ENCODE peak calls at places on chromosome 17, in nine cellular contexts. P is PC-3, A is cardiac fibroblast, N is GM12865, Y is colonic mucosa, C is tibial artery, R is fibroblast of pulmonary artery, E is psoas muscle, U is gastrocnemius medialis. O is an unnamed sample.
A peak's percentile ranks its signal among the peaks of the same experiment; 100 is the strongest.

GRCh38 chr17:76384222-76384986 is at the start of gene SPHK1:
- DNase-seq in P (peak; percentile 89), A (peak; percentile 81), N (peak; percentile 89), Y (peak; percentile 80), C (peak; percentile 81), R (peak; percentile 83), E (peak; percentile 81), U (peak; percentile 23), O (no peak)

GRCh38 chr17:5557485-5557884 is 26.8 kb downstream of the NLRP1 start:
- DNase-seq in P (peak; percentile 46), A (peak; percentile 59), N (no peak), Y (no peak), C (no peak), R (peak; percentile 59), E (no peak), U (no peak), O (peak; percentile 21)

GRCh38 chr17:38735161-38735997 is 5.2 kb downstream of the CISD3 start:
- DNase-seq in P (peak; percentile 21), A (peak; percentile 46), N (peak; percentile 61), Y (peak; percentile 69), C (peak; percentile 78), R (peak; percentile 39), E (peak; percentile 84), U (no peak), O (no peak)

GRCh38 chr17:16272111-16272510 is 55.1 kb downstream of the PIGL start:
- DNase-seq in P (no peak), A (no peak), N (no peak), Y (no peak), C (no peak), R (no peak), E (no peak), U (no peak), O (no peak)

GRCh38 chr17:9291912-9292562 is 270.7 kb downstream of the NTN1 start:
- DNase-seq in P (peak; percentile 39), A (peak; percentile 33), N (peak; percentile 54), Y (peak; percentile 51), C (peak; percentile 82), R (peak; percentile 30), E (peak; percentile 54), U (peak; percentile 28), O (no peak)

GRCh38 chr17:45770632-45771472 is 13.3 kb upstream of the CRHR1 start:
- DNase-seq in P (no peak), A (no peak), N (no peak), Y (no peak), C (no peak), R (no peak), E (no peak), U (no peak), O (no peak)

GRCh38 chr17:17382060-17382449 is 78.9 kb downstream of the NT5M start:
- DNase-seq in P (no peak), A (no peak), N (no peak), Y (no peak), C (no peak), R (no peak), E (no peak), U (no peak), O (no peak)

GRCh38 chr17:48011405-48012150 is 26.0 kb downstream of the COPZ2 start:
- DNase-seq in P (peak; percentile 82), A (peak; percentile 53), N (peak; percentile 40), Y (no peak), C (no peak), R (no peak), E (peak; percentile 63), U (no peak), O (no peak)

GRCh38 chr17:33404070-33404770 is 111.1 kb upstream of the ASIC2 start:
- DNase-seq in P (no peak), A (no peak), N (no peak), Y (no peak), C (no peak), R (no peak), E (no peak), U (no peak), O (no peak)

GRCh38 chr17:17484451-17484899 is 7.7 kb downstream of the MED9 start:
- DNase-seq in P (no peak), A (peak; percentile 27), N (no peak), Y (no peak), C (no peak), R (peak; percentile 21), E (no peak), U (no peak), O (no peak)

GRCh38 chr17:8103549-8103948 is 14.8 kb downstream of the ALOXE3 start:
- DNase-seq in P (peak; percentile 49), A (peak; percentile 60), N (no peak), Y (no peak), C (no peak), R (peak; percentile 22), E (no peak), U (no peak), O (no peak)

GRCh38 chr17:68035131-68035522 is 408 bp upstream of the KPNA2 start:
- DNase-seq in P (no peak), A (no peak), N (no peak), Y (peak; percentile 95), C (peak; percentile 96), R (no peak), E (peak; percentile 96), U (peak; percentile 90), O (no peak)

GRCh38 chr17:39769974-39770587 is 32.3 kb downstream of the GRB7 start:
- DNase-seq in P (peak; percentile 96), A (peak; percentile 21), N (peak; percentile 89), Y (no peak), C (no peak), R (no peak), E (no peak), U (no peak), O (peak; percentile 11)

GRCh38 chr17:74851612-74852236 is 8.0 kb downstream of the GRIN2C start:
- DNase-seq in P (no peak), A (no peak), N (no peak), Y (no peak), C (no peak), R (no peak), E (no peak), U (no peak), O (no peak)

GRCh38 chr17:12619444-12620199 is 46.1 kb upstream of the MYOCD start:
- DNase-seq in P (no peak), A (peak; percentile 61), N (no peak), Y (no peak), C (no peak), R (no peak), E (no peak), U (no peak), O (no peak)

GRCh38 chr17:7295230-7296180 is 1.1 kb upstream of the YBX2 start:
- DNase-seq in P (peak; percentile 47), A (no peak), N (no peak), Y (peak; percentile 38), C (no peak), R (no peak), E (no peak), U (peak; percentile 50), O (no peak)

GRCh38 chr17:77606865-77607210 is 351.7 kb upstream of the TNRC6C start:
- DNase-seq in P (no peak), A (no peak), N (no peak), Y (no peak), C (no peak), R (no peak), E (no peak), U (no peak), O (no peak)

DNA sequence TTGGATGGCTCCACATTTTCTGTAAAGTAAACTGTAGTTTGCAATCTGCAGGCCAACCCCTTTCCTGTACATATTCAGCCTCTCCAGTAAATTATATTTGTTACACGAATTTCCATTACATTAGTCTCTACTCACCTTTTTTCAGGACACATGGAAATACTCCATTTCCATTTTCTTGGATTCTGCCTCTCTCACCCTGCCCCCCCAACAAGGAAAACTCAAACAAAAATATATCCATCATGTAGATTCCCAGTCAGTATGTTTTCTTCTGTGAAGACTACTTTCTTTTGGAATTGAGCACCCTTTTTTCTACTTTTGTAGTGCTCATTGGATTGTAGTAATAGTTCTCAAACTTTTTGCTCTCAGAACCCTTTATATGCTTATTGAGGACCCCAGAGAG is 2.9 kb downstream of the PPM1D start:
- DNase-seq in P (no peak), A (no peak), N (no peak), Y (no peak), C (no peak), R (no peak), E (no peak), U (no peak), O (no peak)
- H3K4me3 ChIP-seq in P (peak overlapping the region; percentile 81), A (peak overlapping the region; percentile 85), N (peak overlapping the region; percentile 81), Y (peak overlapping the region; percentile 94), C (peak overlapping the region; percentile 72), R (peak overlapping the region; percentile 96), E (peak overlapping the region; percentile 97), U (peak overlapping the region; percentile 96), O (peak overlapping the region; percentile 87)

GRCh38 chr17:36657390-36657762 is 56.0 kb downstream of the MRM1 start:
- DNase-seq in P (no peak), A (no peak), N (no peak), Y (no peak), C (no peak), R (no peak), E (no peak), U (no peak), O (no peak)
- TF ChIP-seq CTCF in P (no peak), A (no peak), N (no peak), Y (no peak), C (no peak), R (no peak), E (no peak), U (no peak), O (no peak)

DNA sequence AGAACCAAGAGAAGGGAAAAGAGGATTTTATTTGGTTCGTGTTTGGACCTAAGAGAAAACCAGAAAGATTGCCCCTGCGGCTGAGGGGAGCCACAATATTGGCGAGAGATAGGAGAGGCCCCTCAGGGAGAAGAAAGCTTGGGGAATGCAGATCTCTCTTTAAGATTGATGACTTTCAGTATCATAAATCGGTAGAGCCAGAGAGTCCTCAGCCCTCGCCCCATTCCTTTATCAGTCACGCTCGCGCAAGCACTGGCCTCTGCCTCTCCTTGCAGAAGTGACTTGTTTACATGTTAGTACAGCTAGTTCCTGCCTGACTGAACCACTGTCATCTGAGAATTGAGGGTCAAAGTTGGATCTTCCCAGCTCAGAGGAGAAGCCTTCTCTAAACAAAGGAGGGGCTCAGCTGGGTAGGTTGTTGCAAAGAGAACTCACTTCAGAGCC is 21.5 kb upstream of the KRT19 start:
- DNase-seq in P (peak; percentile 61), A (peak; percentile 9), N (no peak), Y (peak; percentile 78), C (no peak), R (no peak), E (no peak), U (no peak), O (no peak)
- H3K4me3 ChIP-seq in P (peak overlapping the region; percentile 47), A (no peak overlapping the region), N (no peak overlapping the region), Y (no peak overlapping the region), C (no peak overlapping the region), R (no peak overlapping the region), E (no peak overlapping the region), U (no peak overlapping the region), O (no peak overlapping the region)

DNA sequence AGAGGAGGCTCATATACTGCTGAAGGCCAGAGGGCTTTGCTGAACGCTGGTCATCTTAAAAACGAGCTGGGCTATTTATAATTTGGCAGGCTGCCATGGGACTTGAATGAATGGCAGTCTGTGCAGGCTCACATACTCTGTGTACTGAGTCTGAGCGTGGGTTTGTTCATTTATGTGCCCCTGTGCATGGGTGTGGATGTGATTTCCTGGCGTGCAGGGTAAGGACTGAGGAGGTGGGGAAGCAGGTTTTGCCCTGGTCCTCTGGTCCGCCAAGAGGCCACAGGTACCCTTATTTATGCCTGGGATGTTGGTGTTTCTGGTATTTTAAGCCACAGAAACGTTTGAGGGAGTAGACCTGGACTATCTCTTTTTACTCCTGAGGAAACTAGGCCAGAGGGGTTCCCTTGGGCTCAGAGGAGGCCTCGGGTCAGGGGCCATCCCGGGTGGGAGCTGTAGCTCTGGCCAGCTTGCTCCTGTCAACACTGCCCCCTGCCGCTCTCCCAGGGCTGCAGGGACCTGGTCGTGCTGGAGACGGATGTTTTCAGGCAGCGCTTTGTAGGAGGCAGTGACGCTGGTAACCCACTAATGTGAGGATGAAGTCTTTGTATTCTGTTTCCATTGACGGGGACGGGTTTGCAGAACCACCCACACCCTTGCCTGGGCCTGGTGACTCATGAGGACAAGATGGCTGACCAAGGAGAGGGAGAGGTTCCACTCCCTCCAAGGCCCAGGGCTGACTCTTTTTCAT is 184.4 kb downstream of the MSI2 start:
- DNase-seq in P (peak; percentile 70), A (peak; percentile 91), N (peak; percentile 40), Y (peak; percentile 59), C (peak; percentile 75), R (peak; percentile 92), E (peak; percentile 70), U (peak; percentile 75), O (peak; percentile 82)
- TF ChIP-seq CTCF in P (peak; percentile 29), A (peak; percentile 78), N (no peak), Y (no peak), C (no peak), R (peak; percentile 59), E (peak; percentile 32), U (peak; percentile 21), O (peak; percentile 67)